ENCODE peak calls at places on chromosomes 6 and 20, in four cellular contexts. D, J, L and M are unnamed samples.

GRCh38 chr6:91276315-91276714 is 689.4 kb upstream of the MAP3K7 start:
- DNase-seq in D (no peak), L (no peak), J (no peak), M (peak)

GRCh38 chr6:101779051-101779844 is 385.7 kb downstream of the GRIK2 start:
- DNase-seq in L (no peak), J (no peak), D (no peak), M (no peak)

GRCh38 chr6:168542301-168542700 is 101.3 kb downstream of the SMOC2 start:
- DNase-seq in J (no peak), L (no peak), D (no peak), M (no peak)

GRCh38 chr20:25059487-25059820 is 1.5 kb upstream of the ACSS1 start:
- DNase-seq in J (no peak), D (no peak), L (no peak), M (no peak)

GRCh38 chr6:5936611-5937010 is 70.1 kb downstream of the NRN1 start:
- DNase-seq in D (no peak), J (no peak), L (no peak), M (no peak)

GRCh38 chr6:85079761-85080160 is 315.4 kb upstream of the TBX18 start:
- DNase-seq in L (no peak), J (no peak), D (no peak), M (no peak)

GRCh38 chr20:48845000-48845399 is 17.2 kb upstream of the PREX1 start:
- DNase-seq in L (no peak), D (no peak), J (no peak), M (no peak)

GRCh38 chr20:40961686-40962640 is 66.7 kb upstream of the TOP1 start:
- DNase-seq in L (no peak), D (no peak), J (no peak), M (no peak)

GRCh38 chr20:7650481-7650880 is 289.8 kb downstream of the HAO1 start:
- DNase-seq in D (no peak), L (no peak), J (no peak), M (no peak)

GRCh38 chr20:31821427-31821826 is 2.3 kb downstream of the MYLK2 start:
- DNase-seq in L (no peak), J (no peak), D (no peak), M (no peak)

GRCh38 chr20:57657537-57658446 is 37.6 kb upstream of the ZBP1 start:
- DNase-seq in L (peak), J (no peak), D (peak), M (peak)

GRCh38 chr20:57869291-57869950 is 159.6 kb upstream of the PMEPA1 start:
- DNase-seq in D (no peak), L (no peak), J (no peak), M (no peak)

GRCh38 chr6:66655420-66655819 is 948.4 kb upstream of the EYS start:
- DNase-seq in D (no peak), J (no peak), L (no peak), M (no peak)

GRCh38 chr6:17472653-17473183 is 79.3 kb downstream of the CAP2 start:
- DNase-seq in J (no peak), D (no peak), L (no peak), M (peak)

GRCh38 chr6:30060634-30060981 is 457 bp upstream of the POLR1H start:
- DNase-seq in D (peak), J (peak), L (no peak), M (no peak)

GRCh38 chr20:44228465-44229258 is 18.1 kb upstream of the OSER1 start:
- DNase-seq in L (no peak), D (no peak), J (no peak), M (no peak)

GRCh38 chr20:17128206-17128605 is 98.6 kb upstream of the PCSK2 start:
- DNase-seq in L (no peak), J (no peak), D (no peak), M (no peak)

GRCh38 chr6:45741437-45742166 is 274.1 kb downstream of the CLIC5 start:
- DNase-seq in D (no peak), L (no peak), J (no peak), M (no peak)

DNA sequence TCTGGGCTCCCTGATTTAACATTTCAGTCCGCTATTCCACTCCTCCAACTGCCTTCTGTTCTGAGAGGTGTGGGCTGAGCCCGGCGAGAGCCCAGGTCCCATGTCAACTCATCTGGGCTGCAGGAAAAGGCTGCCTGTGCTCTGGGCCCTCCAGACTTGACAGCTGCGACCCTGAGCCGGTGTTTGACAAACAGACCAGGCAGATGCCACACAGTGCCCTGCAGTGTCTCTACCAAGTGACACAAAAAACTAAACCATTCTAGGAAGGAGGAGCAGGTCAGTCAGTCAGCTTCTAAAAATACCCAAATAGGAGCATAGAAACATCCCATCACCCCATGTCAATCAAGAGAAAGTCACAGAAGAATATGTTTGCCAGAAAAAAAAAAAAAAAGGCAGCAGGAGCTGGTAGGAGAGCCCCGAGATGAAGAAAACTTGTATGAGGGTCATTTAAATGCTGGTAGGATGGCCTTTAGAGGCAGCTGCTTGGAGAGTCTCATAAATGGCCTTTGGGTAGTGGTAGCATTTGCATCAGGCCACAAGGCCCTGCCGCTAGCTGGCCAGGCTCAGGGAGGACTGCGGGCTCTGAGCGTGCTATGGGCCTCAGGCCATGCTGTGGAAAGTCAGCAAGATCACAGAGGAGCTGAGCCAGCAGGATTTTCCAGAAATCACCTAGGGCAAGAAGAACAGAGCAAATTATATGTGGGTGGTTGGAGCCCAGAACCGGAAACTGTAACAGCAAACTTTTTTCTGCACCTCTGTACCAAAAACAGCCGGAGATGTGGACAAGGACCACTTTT is 36.6 kb upstream of the GFOD1 start:
- DNase-seq in L (no peak), D (no peak), J (no peak), M (no peak)
- TF ChIP-seq TEAD4 in L (no peak), D (no peak), J (no peak), M (no peak)

GRCh38 chr6:44542401-44543116 is 155.1 kb downstream of the CDC5L start:
- DNase-seq in J (no peak), D (peak), L (peak), M (no peak)
- TF ChIP-seq TEAD4 in J (no peak), D (no peak), L (peak), M (no peak)

GRCh38 chr6:72212686-72213085 is 326.3 kb downstream of the RIMS1 start:
- DNase-seq in J (no peak), D (no peak), L (no peak), M (no peak)

GRCh38 chr6:72216222-72217106 is 330.1 kb downstream of the RIMS1 start:
- DNase-seq in D (no peak), J (no peak), L (no peak), M (peak)

GRCh38 chr6:72217626-72218025 is 331.3 kb downstream of the RIMS1 start:
- DNase-seq in D (no peak), J (no peak), L (no peak), M (no peak)

GRCh38 chr6:72219536-72219935 is 333.2 kb downstream of the RIMS1 start:
- DNase-seq in L (no peak), D (no peak), J (no peak), M (no peak)

DNA sequence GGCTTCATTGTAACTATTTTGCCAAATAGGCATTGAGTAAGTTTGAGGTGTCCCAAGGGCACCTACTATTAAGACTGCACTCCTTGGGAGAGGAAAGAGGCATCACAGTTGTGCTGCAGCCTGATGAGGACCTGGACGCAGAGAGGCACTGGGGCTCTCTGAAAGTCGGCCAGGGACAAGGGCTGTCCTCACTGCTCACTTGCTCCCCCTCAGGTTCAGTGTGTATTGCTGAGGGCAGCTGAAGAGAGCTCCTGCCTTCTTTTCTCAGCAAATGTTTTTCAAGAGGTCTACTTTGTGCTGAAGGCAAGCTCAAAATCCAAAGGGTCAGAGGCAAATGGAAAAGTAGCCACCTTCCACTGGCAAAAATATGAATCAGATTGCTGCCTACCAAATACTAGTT is 331.8 kb downstream of the RIMS1 start:
- DNase-seq in L (peak), D (peak), J (peak), M (peak)
- TF ChIP-seq TEAD4 in L (no peak), D (no peak), J (no peak), M (no peak)

GRCh38 chr6:27892596-27893058 is 19.6 kb downstream of the OR2B2 start:
- DNase-seq in J (no peak), D (no peak), L (no peak), M (no peak)

GRCh38 chr6:27889628-27890315 is 22.4 kb downstream of the OR2B2 start:
- DNase-seq in L (no peak), J (no peak), D (no peak), M (no peak)

GRCh38 chr6:27893059-27893835 is 18.9 kb downstream of the OR2B2 start:
- DNase-seq in D (peak), L (peak), J (peak), M (peak)

GRCh38 chr6:27890351-27891299 is 21.6 kb downstream of the OR2B2 start:
- DNase-seq in L (peak), D (peak), J (peak), M (peak)

GRCh38 chr6:27891300-27891913 is 20.8 kb downstream of the OR2B2 start:
- DNase-seq in L (no peak), J (no peak), D (no peak), M (no peak)
- TF ChIP-seq TEAD4 in L (no peak), J (no peak), D (no peak), M (no peak)

GRCh38 chr6:43953794-43954310 is 173.4 kb downstream of the MRPL14 start:
- DNase-seq in D (peak), L (peak), J (no peak), M (peak)
- TF ChIP-seq TEAD4 in D (no peak), L (no peak), J (no peak), M (no peak)

GRCh38 chr20:34528921-34529297 is 12.7 kb downstream of the DYNLRB1 start:
- DNase-seq in D (no peak), L (no peak), J (no peak), M (no peak)
- TF ChIP-seq TEAD4 in D (no peak), L (no peak), J (no peak), M (no peak)

DNA sequence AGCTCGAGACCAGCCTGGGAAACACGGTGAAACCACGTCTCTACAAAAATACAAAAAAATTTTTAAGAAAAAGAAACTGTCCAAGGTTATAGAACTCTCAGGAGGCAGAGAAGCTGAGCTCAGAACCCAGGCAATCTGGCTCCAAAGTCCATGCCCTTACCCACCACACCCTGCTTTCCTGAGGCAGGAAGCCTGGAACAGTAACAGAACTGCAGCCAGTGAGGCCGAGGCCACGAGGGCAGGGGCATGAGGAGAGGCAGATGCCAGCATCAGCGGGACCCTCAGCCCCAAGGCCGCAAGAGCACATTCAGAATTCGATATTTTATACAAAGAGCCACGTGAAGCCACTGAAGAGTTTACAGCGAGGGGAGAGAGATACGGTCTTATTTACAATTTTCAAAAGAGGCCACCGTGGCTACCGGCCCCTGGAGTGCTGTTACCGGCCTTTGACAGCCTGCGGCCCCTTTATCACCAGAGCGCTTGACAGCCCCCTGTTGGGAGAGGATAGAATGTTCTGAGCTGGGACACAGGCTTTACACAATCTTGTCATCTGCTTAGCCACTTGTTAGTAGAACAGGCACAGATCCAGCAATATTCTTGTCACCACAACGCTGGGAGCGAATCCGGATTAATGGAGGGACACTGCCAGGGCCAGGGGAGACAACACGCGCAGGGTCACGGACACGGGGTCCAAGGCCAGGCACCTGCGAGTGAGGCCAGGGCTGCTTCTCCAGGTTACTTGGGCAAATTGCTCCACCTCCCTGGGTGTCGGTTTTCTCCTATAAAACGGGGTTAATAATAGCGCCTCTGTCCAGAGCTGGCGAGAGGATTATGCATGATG is 5.6 kb downstream of the SPATA2 start:
- DNase-seq in L (no peak), J (peak), D (no peak), M (no peak)
- TF ChIP-seq TEAD4 in L (no peak), J (no peak), D (no peak), M (no peak)

DNA sequence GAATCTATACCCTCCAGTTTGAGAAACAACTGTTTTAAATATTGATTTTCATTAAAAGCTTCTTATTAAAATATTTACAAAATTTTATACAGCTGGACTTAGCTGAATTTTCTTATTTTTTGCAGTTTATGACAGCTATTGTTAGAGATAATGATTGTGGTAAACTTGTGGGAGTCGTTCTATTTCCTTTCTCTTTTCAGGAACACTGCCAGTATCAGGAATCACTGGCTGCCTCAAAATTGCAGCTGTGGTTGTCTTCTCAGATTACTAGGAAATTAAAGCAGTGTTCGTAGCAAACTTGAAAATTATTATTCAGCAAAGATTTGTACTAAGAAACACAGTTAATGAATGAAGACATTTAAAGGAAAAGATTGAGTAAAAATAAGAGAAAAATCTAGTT is 311.0 kb downstream of the CENPW start:
- DNase-seq in J (no peak), L (no peak), D (no peak), M (no peak)
- TF ChIP-seq TEAD4 in J (no peak), L (no peak), D (no peak), M (no peak)

GRCh38 chr6:570812-571211 is 86.1 kb downstream of the HUS1B start:
- DNase-seq in J (no peak), D (no peak), L (no peak), M (no peak)

GRCh38 chr6:568954-569523 is 87.9 kb downstream of the HUS1B start:
- DNase-seq in J (no peak), L (no peak), D (no peak), M (no peak)

GRCh38 chr6:568085-568484 is 88.8 kb downstream of the HUS1B start:
- DNase-seq in L (no peak), D (no peak), J (no peak), M (no peak)

GRCh38 chr6:571892-572291 is 85.0 kb downstream of the HUS1B start:
- DNase-seq in D (no peak), J (no peak), L (no peak), M (no peak)

DNA sequence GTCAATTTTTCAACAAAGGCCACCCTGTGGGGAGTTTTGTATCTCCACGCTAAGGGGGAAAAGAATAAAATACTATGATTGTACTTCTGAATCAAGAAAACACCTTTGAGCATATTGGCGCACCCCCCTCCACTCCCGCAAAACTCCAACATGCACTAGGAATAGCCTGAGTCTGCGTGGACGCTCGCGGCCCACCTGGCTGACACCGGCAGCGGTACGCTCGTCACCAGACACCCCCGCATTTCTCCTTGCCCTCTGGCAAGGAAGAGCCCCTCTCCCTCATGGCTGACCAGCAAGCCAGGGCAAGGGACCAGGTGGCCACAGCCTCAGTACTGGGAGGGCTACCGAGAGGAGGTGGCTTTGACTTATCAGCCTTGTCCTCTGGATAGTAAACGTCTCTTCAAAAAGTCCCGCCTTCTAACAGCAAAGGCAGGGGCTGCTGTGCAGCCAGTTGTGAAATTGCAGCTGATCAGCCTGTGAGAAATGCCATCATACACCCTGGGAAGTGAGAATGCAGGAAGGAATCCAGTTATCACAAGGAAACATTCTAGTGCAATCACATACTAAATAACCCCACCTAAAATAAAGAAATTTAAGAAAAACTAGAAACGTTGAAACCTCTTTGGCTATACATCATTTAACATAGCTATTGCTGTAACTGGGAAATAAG is 84.2 kb downstream of the HUS1B start:
- DNase-seq in J (no peak), L (no peak), D (no peak), M (no peak)
- TF ChIP-seq TEAD4 in J (no peak), L (no peak), D (no peak), M (no peak)

GRCh38 chr6:70657706-70658105 is 10.0 kb upstream of the SMAP1 start:
- DNase-seq in J (no peak), L (no peak), D (no peak), M (no peak)

GRCh38 chr6:70651326-70651905 is 16.3 kb upstream of the SMAP1 start:
- DNase-seq in D (no peak), L (no peak), J (no peak), M (no peak)

DNA sequence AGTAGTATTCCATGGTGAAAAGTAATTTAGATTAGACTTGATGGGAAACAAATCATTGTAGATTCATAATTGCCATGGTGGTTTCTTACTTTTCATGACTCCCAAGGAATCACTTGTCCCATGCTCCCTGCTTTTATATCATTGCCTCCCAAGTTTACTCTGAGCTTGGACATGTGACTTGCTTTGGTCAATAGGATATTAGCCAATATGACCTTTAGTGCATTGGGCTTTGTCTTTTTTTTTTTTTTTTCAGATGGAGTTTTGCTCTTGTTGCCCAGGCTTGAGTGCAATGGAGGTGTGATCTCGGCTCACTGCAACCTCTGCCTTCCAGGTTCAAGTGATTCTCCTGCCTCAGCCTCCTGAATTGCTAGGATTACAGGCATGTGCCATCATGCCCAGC is 15.5 kb upstream of the SMAP1 start:
- DNase-seq in D (no peak), L (no peak), J (no peak), M (no peak)
- TF ChIP-seq TEAD4 in D (no peak), L (no peak), J (no peak), M (no peak)